ENCODE peak calls at places on chromosomes 13 and 19, in six cellular contexts. X is pancreas, Z is GM23338, V is tibial nerve, Q is fibroblast of lung, Y is astrocyte of the cerebellum. L is an unnamed sample.

GRCh38 chr19:5102520-5102919 is 133.6 kb downstream of the KDM4B start:
- DNase-seq in Q (no peak), V (no peak), Z (no peak), X (no peak), Y (no peak), L (no peak)

GRCh38 chr13:50576156-50576555 is 267.3 kb downstream of the DLEU7 start:
- DNase-seq in X (peak), Z (no peak), Q (no peak), Y (no peak), V (no peak), L (no peak)

GRCh38 chr19:3527250-3527910 is 11.6 kb upstream of the TEKTIP1 start:
- DNase-seq in Z (no peak), V (no peak), Y (no peak), Q (no peak), X (no peak), L (no peak)

GRCh38 chr13:44142911-44143665 is 230.5 kb upstream of the SERP2 start:
- DNase-seq in Y (no peak), X (no peak), Q (peak), Z (no peak), V (no peak), L (no peak)

GRCh38 chr19:3357362-3357730 is 9.0 kb upstream of the NFIC start:
- DNase-seq in V (no peak), X (no peak), Q (no peak), Z (no peak), Y (no peak), L (no peak)

GRCh38 chr13:75416327-75417005 is 65.5 kb downstream of the TBC1D4 start:
- DNase-seq in X (no peak), V (no peak), Y (no peak), Z (peak), Q (no peak), L (no peak)

GRCh38 chr19:16449330-16449961 is 22.3 kb downstream of the EPS15L1 start:
- DNase-seq in Q (peak), Z (no peak), X (no peak), Y (no peak), V (no peak), L (no peak)

GRCh38 chr19:27794444-27795042 is 1418.4 kb downstream of the UQCRFS1 start:
- DNase-seq in Z (peak), V (no peak), Y (no peak), Q (peak), X (no peak), L (no peak)

GRCh38 chr19:18666784-18667183 is 16.7 kb upstream of the CRTC1 start:
- DNase-seq in X (no peak), Q (no peak), Y (no peak), Z (no peak), V (no peak), L (no peak)

GRCh38 chr13:21055016-21055415 is 6.4 kb downstream of the LATS2 start:
- DNase-seq in V (no peak), Q (peak), X (no peak), Z (no peak), Y (no peak), L (no peak)

GRCh38 chr19:1717200-1717969 is 35.9 kb upstream of the ONECUT3 start:
- DNase-seq in Q (no peak), Z (no peak), X (no peak), Y (no peak), V (no peak), L (no peak)

GRCh38 chr19:897442-898039 is 4.3 kb downstream of the RNU6-9 start:
- DNase-seq in Z (peak), X (no peak), Y (no peak), V (no peak), Q (no peak), L (no peak)

GRCh38 chr19:52640916-52641315 is 2.8 kb upstream of the ZNF83 start:
- DNase-seq in X (no peak), Z (peak), V (no peak), Q (no peak), Y (no peak), L (no peak)

GRCh38 chr19:41930926-41931592 is 2.8 kb upstream of the ERFL start:
- DNase-seq in Z (peak), X (no peak), Y (no peak), Q (no peak), V (no peak), L (no peak)

GRCh38 chr13:34020388-34020787 is 202.4 kb downstream of the RFC3 start:
- DNase-seq in X (no peak), Y (no peak), Q (no peak), V (no peak), Z (no peak), L (no peak)

GRCh38 chr13:58855283-58855682 is 1223.7 kb downstream of the PCDH17 start:
- DNase-seq in Z (no peak), Q (peak), X (no peak), V (no peak), Y (peak), L (no peak)

GRCh38 chr19:4031420-4031819 is 23.9 kb downstream of the PIAS4 start:
- DNase-seq in V (no peak), Z (no peak), Y (no peak), X (no peak), Q (no peak), L (no peak)

GRCh38 chr19:48856921-48857320 is 11.5 kb downstream of the PLEKHA4 start:
- DNase-seq in Y (no peak), Z (no peak), V (no peak), X (no peak), Q (peak), L (no peak)

GRCh38 chr13:44801990-44802389 is 187.3 kb downstream of the NUFIP1 start:
- DNase-seq in Y (peak), V (no peak), Z (no peak), Q (peak), X (no peak), L (no peak)

GRCh38 chr13:43153436-43154082 is 130.2 kb downstream of the DNAJC15 start:
- DNase-seq in X (no peak), Y (peak), Q (peak), V (no peak), Z (no peak), L (peak)

GRCh38 chr19:31350693-31351211 is 1.5 kb upstream of the TSHZ3 start:
- DNase-seq in X (peak), Z (peak), Y (no peak), V (no peak), Q (peak), L (no peak)

GRCh38 chr13:103006706-103007426 is 59.4 kb downstream of the SLC10A2 start:
- DNase-seq in Z (no peak), Y (no peak), V (no peak), X (no peak), Q (no peak), L (no peak)

GRCh38 chr19:33490041-33490451 is 31.5 kb downstream of the PEPD start:
- DNase-seq in X (no peak), Z (no peak), V (no peak), Y (no peak), Q (no peak), L (no peak)

GRCh38 chr13:80116107-80116506 is 224.8 kb downstream of the SPRY2 start:
- DNase-seq in V (no peak), Q (peak), Z (no peak), Y (peak), X (no peak), L (peak)

GRCh38 chr19:1266116-1266817 is 2.9 kb upstream of the CIRBP start:
- DNase-seq in X (peak), V (no peak), Y (no peak), Q (peak), Z (peak), L (peak)

GRCh38 chr13:32267836-32268439 is 47.2 kb downstream of the ZAR1L start:
- DNase-seq in Q (no peak), Y (no peak), Z (peak), X (no peak), V (no peak), L (no peak)

GRCh38 chr13:109818136-109818535 is 31.8 kb upstream of the IRS2 start:
- DNase-seq in V (no peak), Y (no peak), Z (no peak), Q (no peak), X (no peak), L (no peak)

GRCh38 chr19:615619-616018 is 17.7 kb downstream of the POLRMT start:
- DNase-seq in Z (peak), Q (no peak), X (no peak), V (no peak), Y (no peak), L (no peak)

DNA sequence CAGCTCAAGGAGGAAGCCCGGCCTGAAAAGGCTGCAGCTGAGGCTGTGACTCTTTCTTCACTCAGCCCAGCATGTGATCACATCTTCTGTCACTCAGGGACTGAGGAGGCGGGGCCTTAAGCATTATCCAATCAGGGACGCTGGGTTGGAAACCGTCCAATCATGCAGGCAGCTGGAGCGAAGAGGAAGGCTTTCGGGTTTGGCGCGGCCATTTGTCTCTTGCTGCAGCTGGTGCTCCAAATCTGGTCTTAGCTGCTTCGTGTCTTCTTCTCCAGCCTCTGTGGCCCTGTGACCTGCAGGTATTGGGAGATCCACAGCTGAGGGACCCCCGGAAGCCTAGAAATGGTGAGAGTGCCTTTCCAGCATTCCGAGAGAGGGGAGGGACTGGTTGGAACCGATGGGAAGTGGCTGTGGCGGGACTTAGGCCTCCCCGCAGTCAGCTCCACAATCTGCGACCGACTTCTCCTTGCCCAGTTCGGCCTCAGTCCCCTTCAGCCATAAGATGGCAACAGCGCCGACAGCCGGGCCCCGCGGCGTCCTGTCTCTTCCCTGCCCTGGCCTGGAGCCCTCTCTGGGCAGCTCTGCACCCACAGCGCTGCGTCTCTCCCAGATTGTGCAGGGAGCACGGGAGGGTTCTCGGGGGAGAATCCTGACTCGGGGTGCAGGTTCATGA is at the start of gene ZNF90:
- DNase-seq in Z (peak), X (peak), V (peak), Q (peak), Y (peak), L (peak)
- TF ChIP-seq CTCF in Z (no peak), X (no peak), V (no peak), Q (no peak), Y (no peak), L (peak)

DNA sequence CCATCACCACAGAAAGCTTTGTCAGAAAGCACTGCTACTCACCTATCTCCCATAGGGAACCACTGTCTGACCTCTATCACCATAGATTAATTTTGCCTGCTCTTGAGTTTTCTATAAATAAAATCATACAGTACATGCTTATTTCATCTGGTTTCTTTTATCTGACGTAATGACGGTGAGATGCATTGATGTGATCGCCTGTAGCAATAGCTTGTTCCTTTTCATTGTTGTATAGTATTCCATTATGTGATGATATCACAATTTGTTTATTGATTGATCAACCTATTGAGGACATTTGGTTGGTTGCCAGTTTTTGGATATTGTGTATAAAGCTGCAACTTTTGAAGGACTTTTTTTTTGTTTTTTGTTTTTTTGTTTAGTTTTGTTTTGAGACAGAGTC is 51.9 kb upstream of the ADGRE1 start:
- DNase-seq in Y (no peak), V (no peak), Z (no peak), Q (no peak), X (no peak), L (no peak)
- TF ChIP-seq CTCF in Y (no peak), V (no peak), Z (no peak), Q (no peak), X (no peak), L (no peak)

GRCh38 chr19:35727053-35727955 is 9.5 kb downstream of the KMT2B start:
- DNase-seq in X (no peak), V (no peak), Y (no peak), Q (no peak), Z (no peak), L (no peak)
- TF ChIP-seq CTCF in X (no peak), V (no peak), Y (no peak), Q (no peak), Z (no peak), L (no peak)

GRCh38 chr19:46571495-46571894 is 29.6 kb upstream of the CALM3 start:
- DNase-seq in V (no peak), Q (no peak), X (no peak), Z (peak), Y (no peak), L (no peak)
- TF ChIP-seq CTCF in V (no peak), Q (no peak), X (no peak), Z (peak), Y (peak), L (peak)

GRCh38 chr13:98403076-98403475 is 173.8 kb downstream of the STK24 start:
- DNase-seq in Z (no peak), Q (no peak), Y (no peak), X (no peak), V (no peak), L (no peak)

GRCh38 chr13:98405690-98406344 is 171.1 kb downstream of the STK24 start:
- DNase-seq in Q (no peak), X (no peak), V (no peak), Z (no peak), Y (no peak), L (no peak)

GRCh38 chr13:98406971-98407370 is 169.9 kb downstream of the STK24 start:
- DNase-seq in Y (no peak), V (no peak), Z (no peak), Q (no peak), X (no peak), L (no peak)

GRCh38 chr13:98406475-98406874 is 170.4 kb downstream of the STK24 start:
- DNase-seq in Y (no peak), V (no peak), Z (no peak), Q (no peak), X (no peak), L (no peak)

DNA sequence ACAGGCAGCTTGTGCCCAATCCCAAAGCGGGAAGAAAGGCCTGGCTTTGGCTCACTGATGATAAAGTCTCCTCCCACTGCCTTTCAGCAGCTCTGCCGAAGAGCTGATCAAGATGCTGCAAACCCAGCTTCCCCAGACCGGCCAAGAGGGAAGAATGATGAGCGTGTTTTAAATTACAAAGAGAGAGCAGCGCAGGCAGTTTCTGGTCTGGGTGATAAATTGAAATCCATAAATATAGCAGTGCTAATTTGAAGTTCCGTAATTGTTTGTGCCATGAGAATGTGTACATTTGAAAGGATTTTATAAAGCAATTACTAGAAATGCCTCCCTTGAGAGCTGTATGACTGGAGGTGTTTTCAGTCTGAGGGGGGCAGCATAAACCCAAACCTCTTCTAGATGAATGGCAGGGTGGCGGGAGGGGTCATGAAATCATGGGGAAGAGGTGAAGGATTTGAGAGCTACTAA is 171.8 kb downstream of the STK24 start:
- DNase-seq in Y (no peak), X (no peak), Z (peak), V (no peak), Q (peak), L (no peak)
- TF ChIP-seq CTCF in Y (no peak), X (no peak), Z (peak), V (no peak), Q (no peak), L (no peak)